ENCODE peak calls at places on chromosomes 6 and 20, in five cellular contexts. C is HepG2, O is K562, D is HCT116, A is GM12878. P is an unnamed sample.

GRCh38 chr6:30169658-30170614 is 6.6 kb downstream of the TRIM15 start:
- DNase-seq in C (peak; percentile 68), O (peak; percentile 59), D (peak; percentile 51), A (peak; percentile 20), P (peak; percentile 45)

GRCh38 chr6:92827104-92827503 is 592.3 kb downstream of the EPHA7 start:
- DNase-seq in C (no peak), O (no peak), D (no peak), A (peak; percentile 8), P (no peak)

GRCh38 chr20:50020283-50020682 is 37.5 kb downstream of the SNAI1 start:
- DNase-seq in C (no peak), O (no peak), D (no peak), A (no peak), P (peak; percentile 55)

GRCh38 chr20:17688965-17689364 is 6.9 kb upstream of the RRBP1 start:
- DNase-seq in C (no peak), O (no peak), D (no peak), A (no peak), P (no peak)

GRCh38 chr20:61938839-61939690 is 126.6 kb downstream of the TAF4 start:
- DNase-seq in C (no peak), O (no peak), D (no peak), A (no peak), P (no peak)

GRCh38 chr6:44105146-44105545 is 22.1 kb downstream of the MRPL14 start:
- DNase-seq in C (no peak), O (no peak), D (no peak), A (no peak), P (no peak)

GRCh38 chr6:31438222-31438621 is 34.8 kb downstream of the MICA start:
- DNase-seq in C (no peak), O (no peak), D (no peak), A (no peak), P (no peak)

GRCh38 chr6:43949451-43950110 is 177.7 kb downstream of the MRPL14 start:
- DNase-seq in C (no peak), O (no peak), D (no peak), A (no peak), P (no peak)

GRCh38 chr20:31934491-31934890 is 17.4 kb downstream of the PDRG1 start:
- DNase-seq in C (no peak), O (no peak), D (no peak), A (no peak), P (no peak)

GRCh38 chr20:2314759-2315439 is 19.1 kb downstream of the TGM3 start:
- DNase-seq in C (no peak), O (peak; percentile 91), D (peak; percentile 65), A (no peak), P (no peak)

GRCh38 chr20:50284811-50285375 is 94.3 kb downstream of the CEBPB start:
- DNase-seq in C (no peak), O (no peak), D (no peak), A (no peak), P (no peak)

GRCh38 chr20:58406422-58407001 is 17.5 kb downstream of the VAPB start:
- DNase-seq in C (no peak), O (no peak), D (no peak), A (no peak), P (no peak)

GRCh38 chr6:33762713-33763112 is 16.0 kb upstream of the IP6K3 start:
- DNase-seq in C (no peak), O (no peak), D (no peak), A (no peak), P (no peak)

GRCh38 chr6:101806241-101806640 is 412.7 kb downstream of the GRIK2 start:
- DNase-seq in C (no peak), O (no peak), D (no peak), A (no peak), P (no peak)

GRCh38 chr20:11814276-11814675 is 103.4 kb upstream of the BTBD3 start:
- DNase-seq in C (no peak), O (no peak), D (no peak), A (no peak), P (no peak)

GRCh38 chr6:151389640-151390275 is 1.6 kb downstream of the ZBTB2 start:
- DNase-seq in C (peak; percentile 64), O (peak; percentile 53), D (no peak), A (no peak), P (peak; percentile 13)
- TF ChIP-seq POLR2A in C (peak; percentile 95), O (peak; percentile 91), D (peak; percentile 48), A (peak; percentile 84), P (peak; percentile 89)

GRCh38 chr6:3383525-3383924 is 73.3 kb downstream of the SLC22A23 start:
- DNase-seq in C (peak; percentile 88), O (peak; percentile 79), D (peak; percentile 57), A (peak; percentile 75), P (no peak)
- TF ChIP-seq REST in C (no peak), O (no peak), D (no peak), A (no peak), P (no peak)

GRCh38 chr6:169724554-169725269 is 412 bp upstream of the PHF10 start:
- DNase-seq in C (peak; percentile 61), O (no peak), D (no peak), A (no peak), P (peak; percentile 38)
- TF ChIP-seq POLR2A in C (peak; percentile 91), O (peak; percentile 72), D (no peak), A (peak; percentile 77), P (peak; percentile 20)

GRCh38 chr6:135228486-135228885 is 47.4 kb downstream of the MYB start:
- DNase-seq in C (no peak), O (no peak), D (no peak), A (peak; percentile 26), P (no peak)

GRCh38 chr6:135230702-135231468 is 49.8 kb downstream of the MYB start:
- DNase-seq in C (no peak), O (peak; percentile 44), D (no peak), A (no peak), P (no peak)

GRCh38 chr6:135233676-135234491 is 52.8 kb downstream of the MYB start:
- DNase-seq in C (no peak), O (no peak), D (no peak), A (no peak), P (no peak)

GRCh38 chr6:135234492-135234780 is 53.3 kb downstream of the MYB start:
- DNase-seq in C (no peak), O (no peak), D (no peak), A (no peak), P (no peak)

GRCh38 chr6:135231469-135231844 is 50.3 kb downstream of the MYB start:
- DNase-seq in C (no peak), O (no peak), D (no peak), A (peak; percentile 59), P (no peak)
- TF ChIP-seq REST in C (no peak), O (no peak), D (no peak), A (no peak), P (no peak)

GRCh38 chr6:106517699-106518098 is 111.6 kb downstream of the RTN4IP1 start:
- DNase-seq in C (no peak), O (no peak), D (no peak), A (no peak), P (no peak)

GRCh38 chr6:106518748-106519147 is 110.5 kb downstream of the RTN4IP1 start:
- DNase-seq in C (no peak), O (no peak), D (no peak), A (no peak), P (no peak)

GRCh38 chr6:106522557-106522956 is 106.7 kb downstream of the RTN4IP1 start:
- DNase-seq in C (no peak), O (no peak), D (no peak), A (no peak), P (no peak)

GRCh38 chr6:106519460-106520394 is 109.6 kb downstream of the RTN4IP1 start:
- DNase-seq in C (no peak), O (peak; percentile 53), D (peak; percentile 42), A (peak; percentile 89), P (peak; percentile 27)

DNA sequence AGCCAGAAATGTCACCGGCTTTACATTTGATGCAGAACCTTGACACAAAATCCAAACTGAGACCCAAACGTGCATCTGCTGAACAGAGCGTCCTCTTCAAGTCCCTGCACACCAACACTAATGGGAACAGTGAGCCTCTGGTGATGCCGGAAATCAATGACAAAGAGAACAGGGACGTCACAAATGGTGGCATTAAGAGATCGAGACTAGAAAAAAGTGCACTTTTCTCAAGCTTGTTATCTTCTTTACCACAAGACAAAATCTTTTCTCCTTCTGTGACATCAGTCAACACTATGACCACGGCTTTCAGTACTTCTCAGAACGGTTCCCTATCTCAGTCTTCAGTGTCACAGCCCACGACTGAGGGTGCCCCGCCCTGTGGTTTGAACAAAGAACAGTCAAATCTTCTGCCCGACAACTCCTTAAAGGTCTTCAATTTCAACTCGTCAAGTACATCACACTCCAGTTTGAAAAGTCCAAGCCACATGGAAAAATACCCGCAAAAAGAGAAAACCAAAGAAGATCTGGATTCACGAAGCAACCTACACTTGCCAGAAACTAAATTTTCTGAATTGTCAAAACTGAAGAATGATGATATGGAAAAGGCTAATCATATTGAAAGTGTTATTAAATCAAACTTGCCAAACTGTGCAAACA is 108.5 kb downstream of the RTN4IP1 start:
- DNase-seq in C (no peak), O (peak; percentile 81), D (no peak), A (peak; percentile 95), P (no peak)
- TF ChIP-seq POLR2A in C (no peak), O (no peak), D (no peak), A (no peak), P (no peak)

DNA sequence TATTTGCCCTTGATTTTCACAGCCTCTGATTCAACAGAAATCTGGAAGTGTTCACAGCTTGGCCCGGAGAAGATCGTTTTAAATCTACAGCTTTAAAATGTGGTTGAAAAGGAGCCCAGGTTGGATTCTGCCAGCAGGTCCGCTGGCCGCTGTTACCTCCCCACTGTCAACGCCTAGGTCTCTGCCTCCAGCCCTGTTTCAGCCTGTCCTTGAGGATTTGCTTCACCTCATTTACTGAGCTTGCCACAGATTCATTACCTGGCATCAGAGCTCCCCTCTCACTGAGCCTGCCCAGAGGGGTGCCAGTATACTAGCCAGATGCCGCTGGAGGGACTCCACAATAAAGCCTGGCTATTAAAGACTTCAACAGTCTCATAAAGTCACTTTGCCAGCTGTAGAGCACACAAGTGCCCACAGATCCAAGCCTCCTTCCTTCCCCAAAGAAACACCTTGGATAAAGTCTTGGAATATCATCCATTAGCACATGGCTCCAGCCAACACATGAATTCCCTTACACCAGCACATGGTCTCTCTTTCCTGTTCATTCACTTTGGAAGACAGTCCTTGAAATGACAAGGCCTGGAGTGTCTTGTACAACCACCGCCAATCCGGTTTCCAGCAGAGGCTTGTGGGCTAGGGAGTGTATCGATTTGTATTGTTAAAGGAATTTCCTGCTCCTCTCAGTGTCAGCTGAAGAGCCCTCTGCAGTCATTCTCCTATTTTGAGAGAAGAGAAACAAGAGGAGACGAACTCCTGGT is 9.5 kb upstream of the NR2E1 start:
- DNase-seq in C (peak; percentile 6), O (no peak), D (no peak), A (no peak), P (no peak)
- TF ChIP-seq REST in C (no peak), O (no peak), D (no peak), A (no peak), P (no peak)